ENCODE peak calls at places on chromosomes 6 and 20, in seven cellular contexts. S is mammary epithelial cell, L is psoas muscle, T is left ventricle myocardium inferior, M is H9, D is uterus, E is Peyer's patch. J is an unnamed sample.
A peak's percentile ranks its signal among the peaks of the same experiment; 100 is the strongest.

GRCh38 chr20:5766085-5766764 is 16.0 kb downstream of the SHLD1 start:
- DNase-seq in S (no peak), L (peak; percentile 74), T (peak; percentile 21), M (no peak), D (no peak), E (no peak), J (no peak)

GRCh38 chr6:169115632-169116031 is 138.0 kb downstream of the THBS2 start:
- DNase-seq in S (no peak), L (no peak), T (no peak), M (no peak), D (no peak), E (no peak), J (no peak)

GRCh38 chr6:42405025-42405424 is 46.7 kb downstream of the TRERF1 start:
- DNase-seq in S (no peak), L (no peak), T (no peak), M (no peak), D (no peak), E (no peak), J (no peak)

GRCh38 chr6:53496797-53497196 is 48.1 kb downstream of the GCLC start:
- DNase-seq in S (peak; percentile 86), L (no peak), T (no peak), M (no peak), D (no peak), E (no peak), J (no peak)

GRCh38 chr6:157110620-157111019 is 212.7 kb downstream of the TMEM242 start:
- DNase-seq in S (no peak), L (no peak), T (no peak), M (no peak), D (no peak), E (no peak), J (no peak)

GRCh38 chr6:73710470-73710869 is 14.5 kb downstream of the CD109 start:
- DNase-seq in S (peak; percentile 93), L (no peak), T (no peak), M (no peak), D (peak; percentile 54), E (no peak), J (no peak)

GRCh38 chr6:4899249-4899648 is 104.6 kb downstream of the RPP40 start:
- DNase-seq in S (no peak), L (no peak), T (no peak), M (no peak), D (no peak), E (no peak), J (no peak)

GRCh38 chr20:2118783-2119182 is 17.2 kb downstream of the STK35 start:
- DNase-seq in S (peak; percentile 60), L (no peak), T (no peak), M (no peak), D (no peak), E (no peak), J (no peak)

GRCh38 chr6:5053038-5053437 is 32.1 kb upstream of the PPP1R3G start:
- DNase-seq in S (no peak), L (no peak), T (no peak), M (no peak), D (no peak), E (no peak), J (no peak)

GRCh38 chr6:82984720-82985119 is 80.9 kb downstream of the UBE3D start:
- DNase-seq in S (no peak), L (no peak), T (no peak), M (no peak), D (no peak), E (no peak), J (no peak)

GRCh38 chr20:13147071-13147961 is 73.8 kb upstream of the ISM1 start:
- DNase-seq in S (no peak), L (no peak), T (no peak), M (no peak), D (no peak), E (no peak), J (no peak)

GRCh38 chr20:62711703-62712101 is 3.1 kb downstream of the NTSR1 start:
- DNase-seq in S (no peak), L (no peak), T (no peak), M (no peak), D (no peak), E (no peak), J (no peak)

GRCh38 chr20:37230200-37230599 is 31.4 kb downstream of the GHRH start:
- DNase-seq in S (no peak), L (no peak), T (no peak), M (no peak), D (no peak), E (peak; percentile 10), J (no peak)

GRCh38 chr6:129364037-129364436 is 345.9 kb downstream of the ARHGAP18 start:
- DNase-seq in S (no peak), L (no peak), T (no peak), M (no peak), D (no peak), E (no peak), J (no peak)

GRCh38 chr20:58634818-58635665 is 16.0 kb upstream of the STX16 start:
- DNase-seq in S (no peak), L (no peak), T (no peak), M (no peak), D (peak; percentile 21), E (no peak), J (peak; percentile 57)

GRCh38 chr20:33178726-33179125 is 10.8 kb downstream of the BPIFA2 start:
- DNase-seq in S (no peak), L (no peak), T (no peak), M (peak; percentile 44), D (no peak), E (no peak), J (no peak)

GRCh38 chr20:10861619-10862018 is 187.8 kb upstream of the JAG1 start:
- DNase-seq in S (peak; percentile 33), L (no peak), T (no peak), M (no peak), D (no peak), E (no peak), J (no peak)

GRCh38 chr20:59291740-59292139 is 8.7 kb upstream of the EDN3 start:
- DNase-seq in S (peak; percentile 15), L (no peak), T (no peak), M (no peak), D (no peak), E (peak; percentile 81), J (no peak)

GRCh38 chr6:8558953-8559352 is 123.6 kb upstream of the SLC35B3 start:
- DNase-seq in S (no peak), L (no peak), T (no peak), M (no peak), D (no peak), E (no peak), J (no peak)

GRCh38 chr20:34949120-34949519 is 6.5 kb downstream of the GSS start:
- DNase-seq in S (no peak), L (no peak), T (no peak), M (no peak), D (no peak), E (peak; percentile 58), J (no peak)

GRCh38 chr6:84645563-84646266 is 118.7 kb downstream of the TBX18 start:
- DNase-seq in S (peak; percentile 59), L (no peak), T (no peak), M (no peak), D (no peak), E (no peak), J (no peak)

GRCh38 chr6:22296936-22297335 is at the start of gene PRL:
- DNase-seq in S (no peak), L (no peak), T (no peak), M (no peak), D (no peak), E (no peak), J (no peak)

GRCh38 chr6:22296067-22296466 is 769 bp downstream of the PRL start:
- DNase-seq in S (no peak), L (no peak), T (no peak), M (no peak), D (no peak), E (no peak), J (no peak)

GRCh38 chr6:22300287-22300998 is 3.6 kb upstream of the PRL start:
- DNase-seq in S (no peak), L (no peak), T (no peak), M (no peak), D (no peak), E (no peak), J (no peak)

GRCh38 chr6:22295145-22295544 is 1.7 kb downstream of the PRL start:
- DNase-seq in S (no peak), L (no peak), T (no peak), M (no peak), D (no peak), E (no peak), J (no peak)

GRCh38 chr6:22298393-22299010 is 1.7 kb upstream of the PRL start:
- DNase-seq in S (no peak), L (no peak), T (no peak), M (no peak), D (no peak), E (no peak), J (no peak)
- H3K4me1 ChIP-seq in S (no peaks in the 10 kb centered on the region), L (no peaks in the 10 kb centered on the region), T (no peaks in the 10 kb centered on the region), M (no peaks in the 10 kb centered on the region), D (no peaks in the 10 kb centered on the region), E (no peaks in the 10 kb centered on the region), J (no peaks in the 10 kb centered on the region)

DNA sequence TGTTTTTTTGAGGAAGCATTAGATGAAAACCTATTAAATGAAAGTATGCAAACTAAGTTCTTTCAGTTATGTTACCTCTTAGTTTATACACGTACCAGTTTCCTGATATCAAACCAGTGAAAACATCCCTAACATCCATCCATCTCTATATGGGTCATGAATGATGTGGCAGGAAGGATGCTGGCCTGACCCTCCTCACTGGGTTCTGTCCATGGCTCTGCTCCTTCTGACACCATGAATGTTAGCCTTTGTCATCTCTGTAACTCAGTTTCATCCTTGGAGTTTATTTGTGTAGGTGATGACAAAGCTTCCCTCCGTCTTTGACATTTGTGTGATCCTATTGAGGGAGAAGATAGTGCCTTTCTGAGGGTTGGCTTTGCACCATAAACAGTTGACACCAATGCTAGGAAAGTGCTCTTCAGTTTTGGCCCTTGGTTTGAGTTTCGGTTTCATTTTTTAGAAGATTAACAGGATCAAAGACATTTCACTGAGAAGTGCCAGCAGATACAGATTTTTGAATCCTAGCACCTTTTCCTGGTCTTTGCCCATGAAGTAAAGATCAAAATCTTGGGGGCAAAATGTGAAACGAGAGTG is 72.0 kb upstream of the SCGN start:
- DNase-seq in S (no peak), L (no peak), T (no peak), M (no peak), D (no peak), E (no peak), J (no peak)
- H3K27ac ChIP-seq in S (no peak overlapping the region), L (no peak overlapping the region), T (no peak overlapping the region), M (no peak overlapping the region), D (no peak overlapping the region), E (no peak overlapping the region), J (no peak overlapping the region)

GRCh38 chr6:149651056-149651455 is 2.5 kb upstream of the KATNA1 start:
- DNase-seq in S (no peak), L (no peak), T (no peak), M (no peak), D (no peak), E (no peak), J (no peak)

GRCh38 chr6:149646599-149646998 is 1.9 kb downstream of the KATNA1 start:
- DNase-seq in S (no peak), L (no peak), T (no peak), M (no peak), D (no peak), E (no peak), J (no peak)

GRCh38 chr6:149642829-149643580 is 5.5 kb downstream of the KATNA1 start:
- DNase-seq in S (peak; percentile 44), L (no peak), T (no peak), M (no peak), D (no peak), E (no peak), J (no peak)

GRCh38 chr6:149648148-149649145 is at the start of gene KATNA1:
- DNase-seq in S (peak; percentile 93), L (peak; percentile 94), T (peak; percentile 87), M (peak; percentile 95), D (peak; percentile 69), E (peak; percentile 95), J (peak; percentile 95)
- TF ChIP-seq CTCF in S (no peak), L (no peak), T (peak; percentile 29), M (peak; percentile 13), D (no peak), E (peak; percentile 24), J (peak; percentile 9)

GRCh38 chr6:56767892-56768531 is 125.3 kb upstream of the DST start:
- DNase-seq in S (no peak), L (no peak), T (no peak), M (no peak), D (no peak), E (no peak), J (no peak)
- H3K4me1 ChIP-seq in S (peaks cover 22% of the 10 kb centered on the region), L (peaks cover 86% of the 10 kb centered on the region), T (peaks cover 99% of the 10 kb centered on the region), M (peaks cover 9% of the 10 kb centered on the region), D (peaks cover 4% of the 10 kb centered on the region), E (no peaks in the 10 kb centered on the region), J (peaks cover 4% of the 10 kb centered on the region)